ENCODE peak calls at places on chromosome 11, in six cellular contexts. R is AG09309; I is mesenteric fat pad; V is lung; Z is stimulated activated CD4-positive, alpha-beta T cell treated with anti-CD3 and anti-CD28 coated beads, Interleukin-12 subunit alpha, Interleukin-12 subunit beta, amount 100 ng/mL, for 24 hours; Y is putamen. F is an unnamed sample.

GRCh38 chr11:65375012-65375411 is 7.4 kb downstream of the SLC25A45 start:
- DNase-seq in R (no peak), I (no peak), V (no peak), Z (no peak), Y (no peak), F (no peak)

GRCh38 chr11:108654994-108655631 is 9.8 kb upstream of the DDX10 start:
- DNase-seq in R (no peak), I (no peak), V (no peak), Z (no peak), Y (no peak), F (no peak)

GRCh38 chr11:111923351-111923788 is 4.7 kb downstream of the C11orf52 start:
- DNase-seq in R (no peak), I (no peak), V (no peak), Z (no peak), Y (no peak), F (no peak)

GRCh38 chr11:118672865-118673264 is 6.6 kb downstream of the TREH start:
- DNase-seq in R (no peak), I (no peak), V (no peak), Z (no peak), Y (no peak), F (no peak)

GRCh38 chr11:60193687-60194433 is 11.0 kb upstream of the MS4A6A start:
- DNase-seq in R (no peak), I (no peak), V (peak), Z (peak), Y (no peak), F (peak)

GRCh38 chr11:73888244-73888643 is 11.4 kb downstream of the PAAF1 start:
- DNase-seq in R (no peak), I (no peak), V (no peak), Z (no peak), Y (no peak), F (no peak)

GRCh38 chr11:89491141-89491690 is at the start of gene NOX4:
- DNase-seq in R (no peak), I (no peak), V (no peak), Z (no peak), Y (peak), F (no peak)

GRCh38 chr11:130601141-130601540 is 152.7 kb downstream of the ADAMTS15 start:
- DNase-seq in R (no peak), I (no peak), V (no peak), Z (no peak), Y (no peak), F (no peak)

GRCh38 chr11:63274776-63275175 is 31.4 kb upstream of the SLC22A25 start:
- DNase-seq in R (no peak), I (no peak), V (no peak), Z (no peak), Y (no peak), F (no peak)

GRCh38 chr11:121494355-121495099 is 41.8 kb upstream of the SORL1-AS1 start:
- DNase-seq in R (no peak), I (no peak), V (no peak), Z (no peak), Y (peak), F (no peak)

GRCh38 chr11:131800452-131800851 is 430.0 kb downstream of the NTM start:
- DNase-seq in R (no peak), I (no peak), V (no peak), Z (no peak), Y (no peak), F (no peak)

GRCh38 chr11:102807921-102808320 is 10.0 kb upstream of the MMP1 start:
- DNase-seq in R (no peak), I (no peak), V (no peak), Z (no peak), Y (no peak), F (no peak)

GRCh38 chr11:41289408-41289807 is 170.0 kb downstream of the LRRC4C start:
- DNase-seq in R (no peak), I (no peak), V (no peak), Z (no peak), Y (no peak), F (no peak)

GRCh38 chr11:80297808-80298460 is 857.1 kb upstream of the TENM4 start:
- DNase-seq in R (no peak), I (no peak), V (no peak), Z (no peak), Y (no peak), F (no peak)

GRCh38 chr11:116052603-116053537 is 548.7 kb upstream of the CADM1 start:
- DNase-seq in R (no peak), I (peak), V (no peak), Z (no peak), Y (no peak), F (no peak)

F was measured in BJ.